ENCODE peak calls at places on chromosomes 11 and 22, in six cellular contexts. Z is H9, U is neuronal stem cell, N is IMR-90, W is mesenchymal stem cell, X is mesendoderm. O is an unnamed sample.

GRCh38 chr11:44839458-44840084 is 111.1 kb downstream of the TP53I11 start:
- DNase-seq in U (no peak), X (no peak), N (no peak), Z (no peak), W (no peak), O (no peak)

GRCh38 chr11:59573216-59573615 is 42.4 kb downstream of the OSBP start:
- DNase-seq in X (no peak), Z (no peak), N (peak; percentile 94), U (no peak), W (peak; percentile 92), O (no peak)

GRCh38 chr11:83544871-83545270 is 258.7 kb upstream of the CCDC90B start:
- DNase-seq in X (no peak), N (no peak), Z (no peak), W (no peak), U (no peak), O (no peak)

GRCh38 chr11:133227674-133228111 is 304.6 kb downstream of the OPCML start:
- DNase-seq in U (no peak), X (peak; percentile 7), Z (peak; percentile 36), N (no peak), W (no peak), O (peak; percentile 53)

GRCh38 chr11:96019271-96019670 is 95.4 kb upstream of the MTMR2 start:
- DNase-seq in U (no peak), W (no peak), Z (no peak), X (no peak), N (no peak), O (no peak)

GRCh38 chr11:60634151-60634550 is 65.3 kb upstream of the MS4A8 start:
- DNase-seq in W (no peak), N (no peak), Z (peak; percentile 66), U (no peak), X (peak; percentile 65), O (no peak)

GRCh38 chr11:128772814-128773213 is 78.9 kb downstream of the FLI1 start:
- DNase-seq in W (no peak), U (no peak), N (no peak), Z (no peak), X (no peak), O (no peak)

GRCh38 chr11:94948070-94948617 is 25.2 kb downstream of the CWC15 start:
- DNase-seq in Z (no peak), N (peak; percentile 76), U (no peak), X (no peak), W (peak; percentile 91), O (no peak)

GRCh38 chr11:134562176-134562575 is 150.1 kb upstream of the B3GAT1 start:
- DNase-seq in Z (no peak), W (no peak), U (no peak), X (no peak), N (no peak), O (no peak)

GRCh38 chr11:126277780-126278179 is 5.1 kb upstream of the TIRAP start:
- DNase-seq in N (no peak), U (no peak), X (no peak), Z (no peak), W (no peak), O (no peak)

GRCh38 chr11:92314499-92314898 is 89.9 kb downstream of the FAT3 start:
- DNase-seq in Z (no peak), N (no peak), X (no peak), U (no peak), W (peak; percentile 22), O (no peak)

GRCh38 chr11:35473975-35474374 is 51.4 kb downstream of the PAMR1 start:
- DNase-seq in Z (no peak), W (no peak), N (no peak), X (no peak), U (no peak), O (no peak)

GRCh38 chr11:94023856-94024255 is 2.7 kb downstream of the HEPHL1 start:
- DNase-seq in U (no peak), N (no peak), X (no peak), Z (no peak), W (no peak), O (no peak)

GRCh38 chr11:131592734-131593133 is 222.3 kb downstream of the NTM start:
- DNase-seq in N (no peak), U (no peak), X (no peak), W (no peak), Z (no peak), O (no peak)

GRCh38 chr22:45731798-45732495 is 60.3 kb downstream of the ATXN10 start:
- DNase-seq in U (no peak), Z (no peak), W (peak; percentile 47), N (peak; percentile 47), X (peak; percentile 38), O (no peak)

GRCh38 chr11:12133539-12134238 is 23.3 kb downstream of the MICAL2 start:
- DNase-seq in X (no peak), W (no peak), N (no peak), U (no peak), Z (no peak), O (no peak)

GRCh38 chr11:109196016-109196415 is 226.0 kb upstream of the C11orf87 start:
- DNase-seq in Z (no peak), N (peak; percentile 3), X (no peak), W (peak; percentile 3), U (no peak), O (no peak)

GRCh38 chr22:39094717-39095389 is 2.2 kb upstream of the APOBEC3H start:
- DNase-seq in N (no peak), W (no peak), Z (no peak), X (peak; percentile 64), U (no peak), O (no peak)

GRCh38 chr11:33996498-33997454 is 54.8 kb upstream of the CAPRIN1 start:
- DNase-seq in W (peak; percentile 76), N (peak; percentile 65), U (peak; percentile 59), X (peak; percentile 80), Z (peak; percentile 79), O (peak; percentile 19)

GRCh38 chr22:27192135-27192900 is 534.9 kb downstream of the MIAT start:
- DNase-seq in X (no peak), W (no peak), Z (no peak), U (no peak), N (no peak), O (no peak)

GRCh38 chr22:27809700-27810365 is 8.3 kb upstream of the MN1 start:
- DNase-seq in Z (no peak), N (no peak), U (no peak), X (no peak), W (no peak), O (no peak)

GRCh38 chr11:80297808-80298460 is 857.1 kb upstream of the TENM4 start:
- DNase-seq in N (peak; percentile 82), W (peak; percentile 90), Z (no peak), U (no peak), X (no peak), O (no peak)

GRCh38 chr11:132072044-132072879 is 701.8 kb downstream of the NTM start:
- DNase-seq in U (no peak), X (peak; percentile 80), N (peak; percentile 99), W (peak; percentile 96), Z (no peak), O (no peak)

GRCh38 chr11:126407101-126407521 is 51.6 kb downstream of the ST3GAL4 start:
- DNase-seq in U (no peak), N (no peak), Z (no peak), W (no peak), X (no peak), O (no peak)

GRCh38 chr11:100825610-100826009 is 138.5 kb downstream of the ARHGAP42 start:
- DNase-seq in W (no peak), U (no peak), Z (no peak), N (no peak), X (no peak), O (no peak)

GRCh38 chr11:122004446-122004845 is 111.6 kb downstream of the BLID start:
- DNase-seq in Z (no peak), U (no peak), N (no peak), W (no peak), X (no peak), O (no peak)

GRCh38 chr22:44166877-44167276 is 13.8 kb upstream of the PARVG start:
- DNase-seq in Z (no peak), U (no peak), W (no peak), N (no peak), X (no peak), O (no peak)

GRCh38 chr11:30218278-30218677 is 12.5 kb upstream of the FSHB start:
- DNase-seq in X (no peak), U (no peak), N (no peak), W (no peak), Z (no peak), O (no peak)

GRCh38 chr11:74570266-74571061 is 21.9 kb upstream of the POLD3 start:
- DNase-seq in W (peak; percentile 57), N (peak; percentile 53), U (peak; percentile 37), X (peak; percentile 64), Z (peak; percentile 57), O (no peak)

GRCh38 chr22:36341640-36342041 is 46.1 kb downstream of the MYH9 start:
- DNase-seq in U (no peak), X (no peak), N (no peak), Z (no peak), W (no peak), O (no peak)
- H2BK15ac ChIP-seq in U (no peak overlapping the region), X (no peak overlapping the region), N (no peak overlapping the region), Z (no peak overlapping the region), W (no peak overlapping the region), O (no peak overlapping the region)

GRCh38 chr11:39021542-39021941 is 2423.5 kb upstream of the RAG2 start:
- DNase-seq in N (no peak), U (no peak), W (no peak), Z (no peak), X (no peak), O (no peak)
- H2BK15ac ChIP-seq in N (no peak overlapping the region), U (no peak overlapping the region), W (no peak overlapping the region), Z (no peak overlapping the region), X (no peak overlapping the region), O (no peak overlapping the region)

DNA sequence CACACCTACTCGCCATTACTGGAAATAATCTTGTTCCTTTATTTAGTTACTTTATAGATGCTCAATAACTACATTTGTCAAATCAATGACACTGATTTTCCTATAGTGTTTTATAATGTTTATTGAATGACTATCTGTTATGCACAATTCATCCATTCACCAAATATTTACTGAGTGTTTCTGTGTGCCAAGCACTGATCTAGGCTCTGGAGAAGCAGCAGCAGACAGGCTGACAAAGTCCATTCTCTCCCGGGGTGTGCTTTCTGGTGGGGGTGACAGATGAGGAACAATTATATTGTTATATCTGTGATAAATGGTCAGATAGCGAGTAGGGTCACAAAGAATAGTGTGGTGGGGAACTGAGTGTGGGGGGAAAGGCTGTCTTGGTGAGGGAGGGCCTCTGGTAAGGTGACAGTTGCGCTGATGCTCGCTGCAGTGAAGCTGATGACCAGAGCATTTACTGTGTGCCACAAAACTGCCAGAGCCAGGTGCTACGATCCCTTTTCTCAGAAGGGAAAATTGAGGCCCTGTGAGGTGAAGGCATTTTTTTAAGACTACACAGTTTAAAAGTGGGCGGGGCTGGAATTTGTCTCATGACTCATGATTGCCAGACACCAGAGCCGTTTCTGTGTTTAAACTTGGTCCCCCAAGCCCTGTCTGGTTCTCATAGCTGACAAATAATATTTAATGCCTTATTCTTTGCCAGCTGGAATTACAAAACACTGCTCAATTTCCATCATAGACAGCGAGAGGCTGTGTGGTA is 10.2 kb downstream of the PACS1 start:
- DNase-seq in W (peak; percentile 90), Z (no peak), N (peak; percentile 82), X (no peak), U (no peak), O (no peak)
- H2BK15ac ChIP-seq in W (no peak overlapping the region), Z (no peak overlapping the region), N (no peak overlapping the region), X (no peak overlapping the region), U (no peak overlapping the region), O (no peak overlapping the region)

DNA sequence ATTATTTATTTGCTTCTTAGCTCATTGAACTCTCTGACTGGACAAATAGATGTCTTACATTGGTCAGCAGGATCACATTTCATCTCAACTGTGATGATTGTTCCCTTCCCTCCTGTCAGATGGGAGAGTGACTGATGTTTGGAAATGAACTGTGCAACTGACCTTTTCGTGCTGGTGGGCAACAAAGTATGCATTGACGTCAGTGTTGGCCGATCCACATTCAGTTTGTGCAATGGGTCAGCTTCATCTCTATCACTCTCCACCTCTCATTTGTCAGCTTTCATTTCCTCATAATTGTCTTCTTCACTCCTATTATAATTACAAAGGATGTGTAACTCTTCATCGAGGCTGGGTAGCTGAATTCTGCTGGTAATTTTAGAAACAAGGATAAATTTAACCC is 71.3 kb downstream of the PPP2R1B start:
- DNase-seq in W (peak; percentile 90), Z (no peak), X (no peak), N (peak; percentile 99), U (no peak), O (no peak)
- H2BK15ac ChIP-seq in W (no peak overlapping the region), Z (no peak overlapping the region), X (no peak overlapping the region), N (no peak overlapping the region), U (no peak overlapping the region), O (no peak overlapping the region)

O was measured in H1.